ENCODE peak calls at places on chromosomes 1 and 21, in ten cellular contexts. A is body of pancreas, Q is gastrocnemius medialis, Y is transverse colon, U is right lobe of liver, V is K562, H is stomach, D is IMR-90, Z is A549, T is breast epithelium. R is an unnamed sample. For H3K4me1, the result is how much of the 10 kb centered on the place peaks cover.

GRCh38 chr1:156643266-156644092 is 1.6 kb downstream of the BCAN start:
- DNase-seq in A (no peak), Q (no peak), Y (no peak), U (no peak), V (no peak), H (no peak), D (no peak), Z (no peak), T (no peak), R (no peak)

GRCh38 chr1:106022312-106022902 is 1034.1 kb upstream of the PRMT6 start:
- DNase-seq in A (no peak), Q (no peak), Y (no peak), U (no peak), V (no peak), H (no peak), D (no peak), Z (no peak), T (no peak), R (no peak)

GRCh38 chr1:228062812-228063211 is 19.7 kb upstream of the ARF1 start:
- DNase-seq in A (no peak), Q (no peak), Y (no peak), U (no peak), V (no peak), H (peak), D (no peak), Z (no peak), T (peak), R (no peak)

GRCh38 chr1:169240449-169241242 is 127.0 kb downstream of the NME7 start:
- DNase-seq in A (no peak), Q (no peak), Y (no peak), U (no peak), V (no peak), H (no peak), D (peak), Z (no peak), T (no peak), R (no peak)

GRCh38 chr1:59431566-59432294 is 134.8 kb downstream of the FGGY start:
- DNase-seq in A (no peak), Q (no peak), Y (no peak), U (no peak), V (no peak), H (no peak), D (no peak), Z (no peak), T (no peak), R (no peak)

GRCh38 chr1:36183309-36183856 is 27.4 kb downstream of the MAP7D1 start:
- DNase-seq in A (no peak), Q (no peak), Y (no peak), U (no peak), V (no peak), H (no peak), D (no peak), Z (no peak), T (no peak), R (no peak)

GRCh38 chr21:37339527-37339889 is 27.1 kb upstream of the DYRK1A start:
- DNase-seq in A (no peak), Q (no peak), Y (no peak), U (no peak), V (no peak), H (no peak), D (no peak), Z (no peak), T (no peak), R (no peak)

GRCh38 chr1:155011437-155011907 is 8.9 kb downstream of the ZBTB7B start:
- DNase-seq in A (no peak), Q (no peak), Y (no peak), U (no peak), V (no peak), H (no peak), D (no peak), Z (no peak), T (no peak), R (no peak)

GRCh38 chr1:54566438-54567141 is 18.6 kb downstream of the ACOT11 start:
- DNase-seq in A (no peak), Q (no peak), Y (no peak), U (peak), V (no peak), H (no peak), D (no peak), Z (no peak), T (no peak), R (no peak)

GRCh38 chr1:65793359-65793732 is 651 bp downstream of the PDE4B start:
- DNase-seq in A (no peak), Q (no peak), Y (no peak), U (no peak), V (no peak), H (no peak), D (peak), Z (no peak), T (no peak), R (no peak)

GRCh38 chr1:53061123-53061858 is 722 bp upstream of the PODN start:
- DNase-seq in A (no peak), Q (peak), Y (no peak), U (no peak), V (no peak), H (no peak), D (no peak), Z (no peak), T (no peak), R (no peak)

GRCh38 chr1:63951076-63951946 is 177.5 kb downstream of the ROR1 start:
- DNase-seq in A (no peak), Q (no peak), Y (no peak), U (no peak), V (no peak), H (no peak), D (peak), Z (no peak), T (no peak), R (no peak)

GRCh38 chr1:208030320-208031091 is 119.6 kb upstream of the CD34 start:
- DNase-seq in A (no peak), Q (no peak), Y (peak), U (no peak), V (no peak), H (no peak), D (peak), Z (no peak), T (no peak), R (no peak)

GRCh38 chr1:110555807-110556470 is 37.0 kb upstream of the KCNA10 start:
- DNase-seq in A (peak), Q (peak), Y (no peak), U (no peak), V (no peak), H (no peak), D (no peak), Z (no peak), T (no peak), R (peak)
- H3K27ac ChIP-seq in A (no peak), Q (no peak), Y (no peak), U (no peak), V (no peak), H (no peak), D (no peak), Z (no peak), T (peak), R (no peak)

GRCh38 chr1:201283836-201284553 is 689 bp downstream of the PKP1 start:
- DNase-seq in A (no peak), Q (no peak), Y (no peak), U (no peak), V (no peak), H (no peak), D (no peak), Z (no peak), T (no peak), R (no peak)

GRCh38 chr1:201285846-201286245 is 2.5 kb downstream of the PKP1 start:
- DNase-seq in A (no peak), Q (no peak), Y (no peak), U (no peak), V (no peak), H (no peak), D (no peak), Z (no peak), T (no peak), R (no peak)

GRCh38 chr1:201282931-201283829 is at the start of gene PKP1:
- DNase-seq in A (peak), Q (peak), Y (peak), U (no peak), V (no peak), H (peak), D (peak), Z (no peak), T (peak), R (peak)

GRCh38 chr1:201286445-201286844 is 3.1 kb downstream of the PKP1 start:
- DNase-seq in A (no peak), Q (no peak), Y (no peak), U (no peak), V (no peak), H (no peak), D (no peak), Z (no peak), T (no peak), R (no peak)

GRCh38 chr1:201284636-201285035 is 1.3 kb downstream of the PKP1 start:
- DNase-seq in A (no peak), Q (no peak), Y (no peak), U (no peak), V (no peak), H (no peak), D (no peak), Z (no peak), T (no peak), R (no peak)
- H3K4me1 ChIP-seq in A (under half), Q (under half), Y (under half), U (under half), V (under half), H (under half), D (under half), Z (under half), T (under half), R (under half)

GRCh38 chr1:40257688-40258444 is at the start of gene ZMPSTE24:
- DNase-seq in A (peak), Q (peak), Y (peak), U (peak), V (peak), H (peak), D (peak), Z (peak), T (peak), R (peak)
- TF ChIP-seq POLR2A in A (peak), Q (peak), Y (peak), U (peak), V (peak), H (no peak), D (peak), Z (peak), T (no peak), R (peak)

GRCh38 chr1:83839566-83840173 is 159.3 kb downstream of the TTLL7 start:
- DNase-seq in A (no peak), Q (no peak), Y (no peak), U (no peak), V (no peak), H (no peak), D (peak), Z (no peak), T (no peak), R (no peak)
- H3K27ac ChIP-seq in A (no peak), Q (no peak), Y (no peak), U (peak), V (no peak), H (no peak), D (no peak), Z (no peak), T (no peak), R (no peak)

GRCh38 chr1:183731151-183731550 is 73.8 kb upstream of the RGL1 start:
- DNase-seq in A (no peak), Q (no peak), Y (no peak), U (no peak), V (no peak), H (no peak), D (no peak), Z (no peak), T (no peak), R (no peak)
- H3K4me1 ChIP-seq in A (under half), Q (under half), Y (under half), U (under half), V (under half), H (under half), D (under half), Z (under half), T (under half), R (under half)

GRCh38 chr1:57748696-57749095 is 324.8 kb upstream of the DAB1 start:
- DNase-seq in A (no peak), Q (no peak), Y (no peak), U (no peak), V (no peak), H (no peak), D (no peak), Z (no peak), T (no peak), R (no peak)
- TF ChIP-seq POLR2A in A (no peak), Q (no peak), Y (no peak), U (no peak), V (no peak), H (no peak), D (no peak), Z (no peak), T (no peak), R (no peak)

DNA sequence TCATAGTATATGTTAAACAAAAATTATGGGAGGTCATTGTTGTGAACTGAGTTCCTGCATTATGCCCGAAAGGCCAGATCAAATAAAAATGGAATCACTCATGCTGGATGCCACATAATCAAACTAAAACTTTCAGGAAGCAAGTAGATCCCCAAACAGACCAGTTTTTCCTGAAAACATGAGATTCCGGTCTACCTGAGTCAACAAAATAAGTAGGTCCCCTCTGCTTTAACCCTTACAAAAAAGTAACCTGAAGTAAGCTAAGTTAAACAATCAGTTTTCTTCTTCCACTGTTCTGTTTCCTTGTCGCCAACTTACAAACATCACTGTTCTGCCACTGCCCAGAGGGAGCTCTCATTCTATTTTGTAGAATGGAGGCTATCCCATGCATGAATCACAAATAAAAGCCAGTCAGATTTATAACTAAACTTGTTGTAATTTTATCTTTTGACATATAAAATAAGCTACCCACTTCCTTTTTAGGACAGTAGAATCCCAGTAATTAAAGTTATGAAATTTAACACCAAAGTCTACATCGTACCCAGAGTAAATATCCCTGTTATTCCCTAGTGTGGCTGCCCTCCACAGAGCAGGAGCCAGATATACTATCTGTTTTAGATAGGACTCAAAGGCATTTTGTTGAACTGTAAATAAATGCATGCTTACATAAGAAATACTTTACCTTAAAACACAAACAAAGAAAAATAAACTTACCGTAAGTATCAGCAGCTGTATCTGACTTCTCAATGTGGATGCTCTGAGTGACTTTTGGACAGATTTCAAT is 149.4 kb downstream of the TIAM1 start:
- DNase-seq in A (no peak), Q (no peak), Y (no peak), U (no peak), V (no peak), H (no peak), D (no peak), Z (no peak), T (no peak), R (no peak)
- H3K27ac ChIP-seq in A (no peak), Q (no peak), Y (no peak), U (no peak), V (no peak), H (no peak), D (no peak), Z (no peak), T (no peak), R (no peak)

DNA sequence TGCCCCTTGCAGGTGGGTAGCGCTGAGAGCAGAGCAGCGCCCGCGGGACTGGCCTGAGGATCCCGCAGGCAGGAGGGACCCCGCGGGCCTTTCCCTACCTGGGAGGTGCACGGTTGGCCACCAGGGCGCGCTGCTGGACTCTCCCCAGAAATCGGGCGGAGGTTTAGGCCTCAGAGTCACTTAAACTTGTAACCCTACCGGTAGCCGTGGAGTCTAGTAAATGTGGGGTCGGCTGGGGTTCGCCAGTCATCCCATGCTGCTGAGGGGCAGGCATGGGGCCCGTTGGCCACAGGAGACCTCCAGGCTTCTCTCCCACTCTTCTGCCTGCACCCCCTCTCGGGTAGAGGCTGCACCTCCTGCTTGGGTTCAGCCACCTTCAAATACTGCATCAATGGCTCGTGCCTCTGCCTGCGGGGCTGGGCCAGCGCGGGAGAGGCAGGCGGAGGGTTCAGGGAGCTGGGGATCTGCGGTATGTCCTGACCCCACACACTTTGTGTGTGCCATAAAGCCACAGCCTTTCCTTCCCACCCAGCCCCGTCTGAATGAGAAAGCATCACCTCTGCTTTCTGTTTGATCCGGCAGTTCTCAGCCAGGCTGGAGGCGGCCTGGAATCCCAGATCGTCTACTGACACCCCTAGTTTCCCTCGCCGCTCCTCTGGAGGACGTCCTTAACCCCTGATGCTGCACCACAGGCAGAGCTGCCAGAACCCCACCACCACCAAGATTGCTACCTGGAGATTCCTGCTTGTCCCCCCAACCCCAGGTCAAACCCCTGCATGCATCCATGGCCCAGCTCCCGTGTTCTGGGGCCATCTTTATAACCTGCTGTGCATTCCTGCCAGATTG is 12.3 kb upstream of the GSTM4 start:
- DNase-seq in A (peak), Q (peak), Y (peak), U (peak), V (peak), H (peak), D (peak), Z (peak), T (peak), R (peak)
- H3K4me1 ChIP-seq in A (under half), Q (under half), Y (under half), U (under half), V (under half), H (under half), D (under half), Z (under half), T (under half), R (under half)

GRCh38 chr1:153932071-153932592 is 9.4 kb upstream of the GATAD2B start:
- DNase-seq in A (no peak), Q (peak), Y (no peak), U (peak), V (no peak), H (no peak), D (no peak), Z (no peak), T (no peak), R (peak)
- TF ChIP-seq POLR2A in A (no peak), Q (no peak), Y (no peak), U (no peak), V (no peak), H (no peak), D (no peak), Z (no peak), T (no peak), R (no peak)

R was measured in adrenal gland.